ENCODE peak calls at places on chromosomes 7 and 10, in five cellular contexts. One of them, this sample, is unnamed.

GRCh38 chr7:150668472-150668911 is 17.0 kb upstream of the GIMAP2 start:
- DNase-seq in A549: no peak
- DNase-seq in SK-N-SH: no peak
- DNase-seq in GM12878: peak; percentile 99
- DNase-seq in K562: no peak
- DNase-seq in this sample: no peak

GRCh38 chr7:22351878-22352277 is 5.1 kb downstream of the RAPGEF5 start:
- DNase-seq in K562: no peak
- DNase-seq in GM12878: no peak
- DNase-seq in SK-N-SH: no peak
- DNase-seq in A549: no peak
- DNase-seq in this sample: no peak

GRCh38 chr7:34931739-34932138 is 105.5 kb downstream of the DPY19L1 start:
- DNase-seq in GM12878: no peak
- DNase-seq in A549: no peak
- DNase-seq in K562: no peak
- DNase-seq in SK-N-SH: no peak
- DNase-seq in this sample: no peak

GRCh38 chr10:127028556-127028955 is 123.3 kb downstream of the DOCK1 start:
- DNase-seq in SK-N-SH: no peak
- DNase-seq in K562: no peak
- DNase-seq in A549: no peak
- DNase-seq in GM12878: no peak
- DNase-seq in this sample: no peak

GRCh38 chr7:114703677-114704076 is 218.2 kb upstream of the MDFIC start:
- DNase-seq in GM12878: no peak
- DNase-seq in A549: peak; percentile 21
- DNase-seq in SK-N-SH: no peak
- DNase-seq in K562: no peak
- DNase-seq in this sample: no peak

GRCh38 chr7:107072133-107072532 is 27.6 kb downstream of the PRKAR2B start:
- DNase-seq in A549: no peak
- DNase-seq in K562: no peak
- DNase-seq in GM12878: no peak
- DNase-seq in SK-N-SH: no peak
- DNase-seq in this sample: no peak

GRCh38 chr7:46672861-46673260 is 751.8 kb upstream of the IGFBP3 start:
- DNase-seq in K562: no peak
- DNase-seq in A549: no peak
- DNase-seq in SK-N-SH: no peak
- DNase-seq in GM12878: no peak
- DNase-seq in this sample: no peak

GRCh38 chr10:101631821-101632475 is 43.8 kb downstream of the DPCD start:
- DNase-seq in K562: no peak
- DNase-seq in SK-N-SH: no peak
- DNase-seq in A549: no peak
- DNase-seq in GM12878: no peak
- DNase-seq in this sample: no peak

GRCh38 chr7:114977277-114977676 is 55.4 kb downstream of the MDFIC start:
- DNase-seq in GM12878: no peak
- DNase-seq in A549: no peak
- DNase-seq in SK-N-SH: no peak
- DNase-seq in K562: no peak
- DNase-seq in this sample: no peak

GRCh38 chr10:21814866-21815265 is 188.7 kb downstream of the DNAJC1 start:
- DNase-seq in A549: no peak
- DNase-seq in GM12878: no peak
- DNase-seq in K562: no peak
- DNase-seq in SK-N-SH: no peak
- DNase-seq in this sample: no peak

GRCh38 chr7:39349452-39350123 is 216.6 kb upstream of the YAE1 start:
- DNase-seq in A549: no peak
- DNase-seq in GM12878: no peak
- DNase-seq in K562: no peak
- DNase-seq in SK-N-SH: no peak
- DNase-seq in this sample: no peak

GRCh38 chr10:86522385-86522855 is 828 bp upstream of the WAPL start:
- DNase-seq in SK-N-SH: no peak
- DNase-seq in GM12878: no peak
- DNase-seq in A549: no peak
- DNase-seq in K562: no peak
- DNase-seq in this sample: no peak

GRCh38 chr7:149669121-149669818 is 104.1 kb downstream of the ZNF467 start:
- DNase-seq in K562: no peak
- DNase-seq in GM12878: no peak
- DNase-seq in SK-N-SH: no peak
- DNase-seq in A549: peak; percentile 61
- DNase-seq in this sample: peak; percentile 51

GRCh38 chr7:226281-226882 is 34.0 kb downstream of the FAM20C start:
- DNase-seq in SK-N-SH: no peak
- DNase-seq in K562: no peak
- DNase-seq in GM12878: no peak
- DNase-seq in A549: peak; percentile 29
- DNase-seq in this sample: no peak

GRCh38 chr7:102260856-102261255 is 25.8 kb upstream of the SH2B2 start:
- DNase-seq in GM12878: no peak
- DNase-seq in SK-N-SH: peak; percentile 96
- DNase-seq in A549: no peak
- DNase-seq in K562: peak; percentile 50
- DNase-seq in this sample: no peak

GRCh38 chr10:5752301-5752871 is 60.8 kb downstream of the GDI2 start:
- DNase-seq in GM12878: no peak
- DNase-seq in SK-N-SH: no peak
- DNase-seq in K562: no peak
- DNase-seq in A549: no peak
- DNase-seq in this sample: no peak

GRCh38 chr7:148110097-148110868 is 480.3 kb upstream of the C7orf33 start:
- DNase-seq in GM12878: no peak
- DNase-seq in A549: peak; percentile 12
- DNase-seq in K562: no peak
- DNase-seq in SK-N-SH: no peak
- DNase-seq in this sample: no peak

GRCh38 chr7:43636093-43636492 is 53.2 kb downstream of the STK17A start:
- DNase-seq in SK-N-SH: no peak
- DNase-seq in A549: peak; percentile 10
- DNase-seq in GM12878: no peak
- DNase-seq in K562: no peak
- DNase-seq in this sample: no peak

GRCh38 chr7:129805086-129805719 is 147.6 kb downstream of the UBE2H start:
- DNase-seq in GM12878: no peak
- DNase-seq in K562: peak; percentile 22
- DNase-seq in A549: no peak
- DNase-seq in SK-N-SH: peak; percentile 85
- DNase-seq in this sample: no peak

GRCh38 chr10:121823993-121824463 is 103.8 kb downstream of the ATE1 start:
- DNase-seq in GM12878: no peak
- DNase-seq in SK-N-SH: peak; percentile 47
- DNase-seq in A549: peak; percentile 42
- DNase-seq in K562: peak; percentile 24
- DNase-seq in this sample: peak; percentile 36

GRCh38 chr10:100866575-100867098 is 46.1 kb upstream of the SLF2 start:
- DNase-seq in SK-N-SH: no peak
- DNase-seq in K562: no peak
- DNase-seq in A549: no peak
- DNase-seq in GM12878: no peak
- DNase-seq in this sample: no peak

GRCh38 chr7:27235387-27236052 is 7.1 kb upstream of the EVX1 start:
- DNase-seq in GM12878: no peak
- DNase-seq in K562: peak; percentile 31
- DNase-seq in SK-N-SH: peak; percentile 85
- DNase-seq in A549: peak; percentile 73
- DNase-seq in this sample: peak; percentile 16

GRCh38 chr7:16926283-16926682 is 44.5 kb upstream of the AGR3 start:
- DNase-seq in SK-N-SH: no peak
- DNase-seq in K562: no peak
- DNase-seq in A549: peak; percentile 62
- DNase-seq in GM12878: no peak
- DNase-seq in this sample: peak; percentile 21

GRCh38 chr10:31318382-31318853 is 598 bp upstream of the ZEB1 start:
- DNase-seq in GM12878: peak; percentile 79
- DNase-seq in SK-N-SH: peak; percentile 77
- DNase-seq in K562: peak; percentile 57
- DNase-seq in A549: peak; percentile 64
- DNase-seq in this sample: peak; percentile 28

GRCh38 chr7:150322114-150322832 is 882 bp upstream of the LRRC61 start:
- DNase-seq in GM12878: no peak
- DNase-seq in SK-N-SH: no peak
- DNase-seq in K562: peak; percentile 27
- DNase-seq in A549: no peak
- DNase-seq in this sample: no peak

GRCh38 chr10:6678211-6678803 is 98.2 kb upstream of the PRKCQ start:
- DNase-seq in SK-N-SH: peak; percentile 48
- DNase-seq in A549: peak; percentile 63
- DNase-seq in GM12878: no peak
- DNase-seq in K562: peak; percentile 50
- DNase-seq in this sample: peak; percentile 47

GRCh38 chr7:149297034-149297755 is 35.2 kb downstream of the ZNF783 start:
- DNase-seq in A549: no peak
- DNase-seq in GM12878: no peak
- DNase-seq in K562: no peak
- DNase-seq in SK-N-SH: no peak
- DNase-seq in this sample: no peak

GRCh38 chr7:106057962-106058901 is 53.9 kb downstream of the SYPL1 start:
- DNase-seq in A549: no peak
- DNase-seq in GM12878: peak; percentile 88
- DNase-seq in K562: no peak
- DNase-seq in SK-N-SH: no peak
- DNase-seq in this sample: no peak
- TF ChIP-seq MAX in A549: no peak
- TF ChIP-seq MAX in GM12878: no peak
- TF ChIP-seq MAX in K562: no peak
- TF ChIP-seq MAX in SK-N-SH: no peak
- TF ChIP-seq MAX in this sample: no peak

DNA sequence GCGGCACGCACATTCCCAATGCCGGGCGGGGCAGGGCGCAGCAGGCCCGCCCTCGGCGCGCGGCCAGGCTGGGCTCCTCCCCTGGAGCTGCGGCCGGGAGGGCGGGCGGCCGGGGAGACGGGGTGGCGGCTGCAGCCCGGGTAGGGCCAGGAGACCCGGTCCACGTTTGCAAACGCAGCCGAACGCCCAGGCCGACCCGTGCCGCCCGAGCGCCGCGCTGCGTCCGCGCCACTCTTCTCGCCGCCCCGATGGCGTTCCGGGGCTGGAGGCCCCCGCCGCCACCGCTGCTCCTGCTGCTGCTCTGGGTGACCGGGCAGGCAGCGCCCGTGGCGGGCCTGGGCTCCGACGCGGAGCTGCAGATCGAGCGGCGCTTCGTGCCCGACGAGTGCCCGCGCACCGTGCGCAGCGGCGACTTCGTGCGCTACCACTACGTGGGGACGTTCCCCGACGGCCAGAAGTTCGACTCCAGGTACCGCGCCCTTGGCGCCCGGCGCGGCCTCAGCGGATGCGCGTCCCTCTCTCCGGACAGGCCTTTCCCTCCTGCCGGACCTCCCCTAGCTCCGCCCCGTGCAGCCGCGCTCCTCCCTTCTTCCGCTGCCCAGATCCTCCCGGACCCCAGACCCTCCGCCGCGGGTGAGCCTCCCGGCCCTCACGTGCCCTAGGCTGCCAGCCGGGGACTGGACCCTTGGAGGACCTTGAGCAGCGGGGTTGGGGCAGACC is at the start of gene FKBP9:
- DNase-seq in SK-N-SH: peak; percentile 99
- DNase-seq in A549: peak; percentile 93
- DNase-seq in K562: peak; percentile 95
- DNase-seq in GM12878: no peak
- DNase-seq in this sample: no peak
- TF ChIP-seq RAD21 in SK-N-SH: no peak
- TF ChIP-seq RAD21 in A549: no peak
- TF ChIP-seq RAD21 in K562: no peak
- TF ChIP-seq RAD21 in GM12878: no peak
- TF ChIP-seq RAD21 in this sample: no peak

GRCh38 chr10:14555806-14556205 is 218.9 kb downstream of the FAM107B start:
- DNase-seq in SK-N-SH: no peak
- DNase-seq in A549: no peak
- DNase-seq in GM12878: no peak
- DNase-seq in K562: no peak
- DNase-seq in this sample: no peak

GRCh38 chr10:14557573-14557972 is 217.1 kb downstream of the FAM107B start:
- DNase-seq in A549: no peak
- DNase-seq in SK-N-SH: no peak
- DNase-seq in GM12878: no peak
- DNase-seq in K562: no peak
- DNase-seq in this sample: no peak

GRCh38 chr10:14554843-14555205 is 219.9 kb downstream of the FAM107B start:
- DNase-seq in K562: no peak
- DNase-seq in A549: no peak
- DNase-seq in GM12878: no peak
- DNase-seq in SK-N-SH: no peak
- DNase-seq in this sample: no peak

GRCh38 chr10:14558025-14558424 is 216.7 kb downstream of the FAM107B start:
- DNase-seq in A549: no peak
- DNase-seq in GM12878: no peak
- DNase-seq in SK-N-SH: no peak
- DNase-seq in K562: no peak
- DNase-seq in this sample: no peak

DNA sequence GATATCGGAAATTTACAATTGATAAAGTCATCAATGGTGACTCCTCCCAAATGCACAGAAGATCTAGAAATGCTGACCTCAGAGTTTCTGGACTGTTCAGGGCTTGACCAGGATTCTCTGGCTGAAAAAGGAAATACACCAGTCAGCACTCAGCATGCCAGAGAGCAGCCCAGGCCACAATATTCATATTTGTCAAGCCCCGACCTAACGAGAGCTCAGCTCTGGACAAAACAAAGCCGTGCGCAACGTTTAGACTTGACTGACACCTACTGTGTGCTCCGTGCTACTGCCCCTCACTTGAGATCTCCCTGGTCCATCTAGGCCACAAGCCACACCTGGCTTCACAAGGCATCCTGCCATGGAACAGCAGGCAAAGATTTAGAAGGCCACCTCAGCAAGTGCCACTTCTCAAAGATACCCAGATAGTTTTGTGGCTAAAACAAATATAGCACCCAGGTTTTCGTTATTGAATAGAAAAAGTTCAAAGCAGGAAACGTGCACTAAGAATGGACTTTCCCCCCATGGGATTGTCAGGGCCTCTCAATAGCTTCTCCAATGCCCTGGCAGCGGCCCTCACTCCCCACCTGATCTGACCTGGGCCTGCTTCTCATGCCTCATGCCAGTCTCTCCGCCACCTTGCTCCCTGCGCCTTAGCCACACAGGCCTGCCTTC is 218.3 kb downstream of the FAM107B start:
- DNase-seq in GM12878: peak; percentile 39
- DNase-seq in SK-N-SH: no peak
- DNase-seq in A549: peak; percentile 48
- DNase-seq in K562: peak; percentile 17
- DNase-seq in this sample: no peak
- TF ChIP-seq MAX in GM12878: no peak
- TF ChIP-seq MAX in SK-N-SH: no peak
- TF ChIP-seq MAX in A549: no peak
- TF ChIP-seq MAX in K562: no peak
- TF ChIP-seq MAX in this sample: no peak

DNA sequence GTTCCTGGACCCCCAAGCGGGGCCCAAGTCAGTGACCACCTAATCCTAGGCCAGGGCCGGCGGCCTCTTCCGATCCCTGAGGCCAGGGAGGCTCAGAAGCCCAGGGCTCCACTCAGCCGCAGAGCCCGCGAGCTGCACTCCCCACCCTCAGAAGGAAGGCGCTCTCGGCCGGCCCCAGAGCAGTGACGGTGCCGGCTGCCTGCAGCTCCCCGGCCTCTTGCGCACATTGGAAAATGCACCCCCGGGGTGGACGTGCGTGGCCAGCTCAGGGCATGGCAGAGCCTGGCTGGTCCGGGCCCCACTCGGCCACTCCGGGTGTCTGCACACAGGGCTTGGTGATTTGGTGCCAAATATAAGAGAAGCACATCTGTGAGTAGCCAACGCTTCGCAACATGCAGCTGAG is 269.1 kb downstream of the PTPRN2 start:
- DNase-seq in A549: no peak
- DNase-seq in SK-N-SH: no peak
- DNase-seq in GM12878: no peak
- DNase-seq in K562: no peak
- DNase-seq in this sample: no peak
- TF ChIP-seq RAD21 in A549: no peak
- TF ChIP-seq RAD21 in SK-N-SH: no peak
- TF ChIP-seq RAD21 in GM12878: no peak
- TF ChIP-seq RAD21 in K562: no peak
- TF ChIP-seq RAD21 in this sample: no peak